ENCODE peak calls at places on chromosome 2, in eight cellular contexts. T is HFF-Myc, S is B cell, R is H9, H is kidney, U is hepatocyte, W is astrocyte of the spinal cord, N is GM06990. M is an unnamed sample.

GRCh38 chr2:217804786-217805678 is 197.8 kb downstream of the TNS1 start:
- DNase-seq in U (no peak), H (no peak), R (no peak), S (no peak), N (no peak), W (no peak), T (no peak), M (no peak)

GRCh38 chr2:111049792-111050640 is 70.7 kb upstream of the BCL2L11 start:
- DNase-seq in R (no peak), H (no peak), W (no peak), S (no peak), T (no peak), N (no peak), U (peak; percentile 77), M (no peak)

GRCh38 chr2:98504386-98505109 is 59.9 kb downstream of the INPP4A start:
- DNase-seq in W (peak; percentile 17), U (no peak), N (no peak), R (no peak), S (no peak), H (no peak), T (no peak), M (no peak)

GRCh38 chr2:86790828-86791561 is at the start of gene CD8A:
- DNase-seq in R (peak; percentile 58), H (no peak), T (no peak), W (no peak), U (peak; percentile 26), S (no peak), N (no peak), M (no peak)

GRCh38 chr2:45984896-45985488 is 312.2 kb upstream of the EPAS1 start:
- DNase-seq in W (no peak), N (no peak), T (no peak), R (no peak), H (no peak), U (no peak), S (no peak), M (no peak)

GRCh38 chr2:181858600-181858999 is 32.9 kb upstream of the ITPRID2 start:
- DNase-seq in T (no peak), S (no peak), H (no peak), N (no peak), W (no peak), U (no peak), R (no peak), M (no peak)

GRCh38 chr2:203928849-203929248 is 7.7 kb upstream of the ICOS start:
- DNase-seq in H (no peak), T (no peak), N (no peak), S (no peak), W (peak; percentile 31), U (no peak), R (no peak), M (no peak)

GRCh38 chr2:108193251-108193650 is 46.5 kb upstream of the SULT1C3 start:
- DNase-seq in H (no peak), S (no peak), N (no peak), W (peak; percentile 29), U (no peak), R (no peak), T (no peak), M (no peak)

GRCh38 chr2:133859578-133859977 is 291.3 kb upstream of the NCKAP5 start:
- DNase-seq in N (no peak), T (no peak), W (no peak), S (no peak), R (no peak), H (no peak), U (no peak), M (no peak)

GRCh38 chr2:24825883-24826800 is 32.9 kb downstream of the CENPO start:
- DNase-seq in R (peak; percentile 46), H (peak; percentile 56), U (no peak), N (no peak), W (no peak), S (no peak), T (no peak), M (no peak)

GRCh38 chr2:29290293-29291052 is 175.3 kb downstream of the CLIP4 start:
- DNase-seq in T (no peak), W (no peak), R (peak; percentile 70), U (no peak), S (no peak), N (no peak), H (no peak), M (no peak)

GRCh38 chr2:18413794-18414396 is 146.6 kb downstream of the RDH14 start:
- DNase-seq in W (peak; percentile 85), S (no peak), H (no peak), U (peak; percentile 50), T (no peak), N (no peak), R (no peak), M (peak; percentile 41)

GRCh38 chr2:54015809-54016703 is 45.3 kb upstream of the PSME4 start:
- DNase-seq in T (peak; percentile 56), N (no peak), W (peak; percentile 76), H (no peak), R (no peak), S (no peak), U (peak; percentile 40), M (peak; percentile 69)

GRCh38 chr2:188668017-188668663 is 306.0 kb upstream of the COL3A1 start:
- DNase-seq in H (no peak), N (no peak), R (no peak), W (peak; percentile 97), S (no peak), T (no peak), U (peak; percentile 64), M (peak; percentile 81)

DNA sequence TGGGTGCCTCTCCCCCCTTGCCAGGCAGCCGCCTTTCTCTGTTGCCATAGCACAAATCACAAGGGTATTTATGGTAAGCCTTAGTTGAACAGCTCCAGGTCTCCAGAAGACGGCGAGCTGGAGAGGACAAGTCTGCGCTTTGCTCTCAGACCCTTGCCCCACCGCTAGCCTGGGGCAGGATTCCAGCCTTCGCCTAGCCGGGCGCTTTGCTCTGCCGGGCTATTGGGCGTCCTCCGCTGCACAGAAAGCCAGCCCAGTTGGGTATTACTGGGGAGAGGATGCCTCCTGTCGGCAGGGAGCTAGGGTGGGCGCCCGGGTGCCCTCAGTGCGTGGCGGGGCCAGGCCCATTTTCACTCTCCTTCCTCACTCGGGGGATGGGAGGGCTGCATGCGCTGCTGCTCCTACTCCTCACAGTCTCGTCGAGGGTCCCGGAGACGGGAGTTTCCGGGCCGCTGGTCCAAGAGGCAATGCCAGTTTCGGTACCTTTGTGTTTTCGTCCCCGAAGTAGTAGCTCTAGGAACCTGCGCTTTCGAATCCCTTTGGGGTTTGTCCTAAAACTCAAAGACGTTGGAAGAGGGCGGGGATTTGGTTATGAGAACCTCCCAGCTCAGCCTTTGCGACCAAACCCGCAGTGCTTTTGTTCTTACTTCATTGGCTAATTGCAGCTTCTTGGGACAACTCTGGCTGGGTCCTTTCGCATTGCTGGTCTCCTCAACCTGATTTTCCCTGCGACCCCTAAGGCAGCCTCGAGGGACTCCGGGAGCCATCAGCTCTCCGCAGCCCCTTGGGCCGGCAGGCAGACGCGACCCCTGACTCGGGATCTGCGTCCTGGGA is 3.6 kb upstream of the DLX2 start:
- DNase-seq in N (no peak), T (no peak), H (peak; percentile 75), U (peak; percentile 48), W (no peak), S (no peak), R (peak; percentile 81), M (no peak)
- TF ChIP-seq CTCF in N (peak; percentile 70), T (peak; percentile 61), H (peak; percentile 4), U (peak; percentile 41), W (peak; percentile 50), S (peak; percentile 15), R (peak; percentile 69), M (peak; percentile 56)

GRCh38 chr2:207315131-207315530 is 149.4 kb upstream of the KLF7 start:
- DNase-seq in R (no peak), N (no peak), S (no peak), H (no peak), W (peak; percentile 48), U (no peak), T (no peak), M (no peak)

GRCh38 chr2:207312006-207312356 is 146.2 kb upstream of the KLF7 start:
- DNase-seq in T (no peak), W (no peak), N (no peak), S (no peak), U (no peak), H (no peak), R (no peak), M (no peak)

GRCh38 chr2:207313947-207314346 is 148.2 kb upstream of the KLF7 start:
- DNase-seq in U (no peak), S (no peak), H (no peak), N (no peak), W (no peak), R (no peak), T (no peak), M (no peak)

GRCh38 chr2:207308519-207309224 is 142.9 kb upstream of the KLF7 start:
- DNase-seq in T (no peak), N (no peak), W (no peak), H (no peak), R (no peak), S (no peak), U (no peak), M (no peak)

GRCh38 chr2:207311316-207312005 is 145.7 kb upstream of the KLF7 start:
- DNase-seq in R (no peak), T (peak; percentile 89), H (no peak), U (peak; percentile 73), W (peak; percentile 95), N (no peak), S (no peak), M (peak; percentile 93)
- TF ChIP-seq CTCF in R (peak; percentile 26), T (peak; percentile 17), H (no peak), U (peak; percentile 20), W (peak; percentile 52), N (no peak), S (no peak), M (peak; percentile 59)

GRCh38 chr2:195049372-195050031 is 607.5 kb upstream of the SLC39A10 start:
- DNase-seq in T (no peak), W (peak; percentile 57), H (no peak), R (no peak), U (no peak), N (no peak), S (no peak), M (no peak)

GRCh38 chr2:195051401-195051800 is 605.6 kb upstream of the SLC39A10 start:
- DNase-seq in N (no peak), T (no peak), R (no peak), W (peak; percentile 70), H (no peak), U (no peak), S (no peak), M (no peak)

GRCh38 chr2:195047955-195048354 is 609.1 kb upstream of the SLC39A10 start:
- DNase-seq in S (no peak), N (no peak), U (no peak), W (no peak), H (no peak), T (no peak), R (no peak), M (no peak)
- TF ChIP-seq CTCF in S (no peak), N (no peak), U (no peak), W (no peak), H (no peak), T (no peak), R (no peak), M (no peak)

DNA sequence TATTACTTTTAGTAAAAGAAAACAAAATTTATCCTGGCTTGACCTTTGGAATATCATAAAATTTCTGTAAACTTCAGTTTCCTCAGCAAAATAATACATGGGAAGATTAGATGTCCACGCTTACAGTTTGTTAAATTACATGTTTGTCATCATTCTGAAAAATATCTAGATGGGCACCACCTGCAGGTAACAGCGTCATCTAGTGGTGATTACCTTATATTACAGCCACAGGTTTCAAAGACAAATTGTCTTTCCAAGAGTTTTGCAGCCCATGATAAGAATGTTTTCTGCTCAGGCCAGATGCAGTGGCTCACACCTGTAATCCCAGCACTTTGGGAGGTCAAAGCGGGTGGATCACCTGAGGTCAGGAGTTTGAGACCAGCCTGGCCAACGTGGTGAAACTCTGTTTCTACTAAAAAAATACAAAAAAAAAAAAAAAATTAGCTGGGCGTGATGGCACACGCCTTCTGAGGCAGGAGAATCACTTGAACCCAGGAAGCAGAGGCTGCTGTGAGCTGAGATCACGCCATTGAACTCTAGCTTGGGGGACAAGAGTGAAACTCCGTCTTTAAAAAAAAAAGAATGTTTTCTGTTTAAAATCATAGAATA is 96.3 kb upstream of the RASGRP3 start:
- DNase-seq in W (no peak), U (no peak), N (no peak), T (no peak), R (no peak), S (no peak), H (no peak), M (no peak)
- TF ChIP-seq CTCF in W (peak; percentile 67), U (peak; percentile 55), N (peak; percentile 67), T (peak; percentile 52), R (peak; percentile 95), S (peak; percentile 48), H (no peak), M (peak; percentile 68)

M was measured in AG04450.